ENCODE peak calls at places on chromosomes 12 and 14, in ten cellular contexts. T is colonic mucosa, Y is left ventricle myocardium inferior, W is pancreas, C is breast epithelium, K is foreskin keratinocyte, V is PC-3, E is A549, N is hepatocyte, A is psoas muscle. Z is an unnamed sample.

GRCh38 chr12:117718559-117718958 is 250.2 kb downstream of the KSR2 start:
- DNase-seq in T (no peak), N (no peak), A (no peak), K (no peak), W (no peak), V (no peak), E (no peak), Y (no peak), C (no peak), Z (no peak)

GRCh38 chr12:24928131-24928530 is 20.8 kb downstream of the BCAT1 start:
- DNase-seq in N (no peak), E (no peak), W (no peak), T (no peak), V (no peak), K (no peak), A (no peak), Y (no peak), C (no peak), Z (no peak)

GRCh38 chr12:33313476-33313875 is 126.1 kb downstream of the SYT10 start:
- DNase-seq in K (no peak), E (no peak), N (no peak), Y (no peak), V (no peak), C (no peak), T (no peak), W (no peak), A (no peak), Z (no peak)

GRCh38 chr14:26730929-26731618 is 133.2 kb upstream of the NOVA1 start:
- DNase-seq in W (no peak), A (peak), K (no peak), T (peak), Y (no peak), V (peak), C (no peak), N (peak), E (peak), Z (peak)

GRCh38 chr12:5441497-5442236 is 9.8 kb downstream of the NTF3 start:
- DNase-seq in A (no peak), C (no peak), Y (no peak), K (no peak), V (peak), T (no peak), N (no peak), W (peak), E (no peak), Z (no peak)

GRCh38 chr12:100170313-100170858 is 27.7 kb upstream of the BLTP3B start:
- DNase-seq in C (no peak), V (no peak), T (no peak), E (no peak), A (no peak), N (no peak), K (no peak), W (no peak), Y (no peak), Z (no peak)

GRCh38 chr12:15163577-15163976 is 57.6 kb downstream of the RERG start:
- DNase-seq in E (no peak), K (peak), W (no peak), T (no peak), N (no peak), C (no peak), A (no peak), Y (no peak), V (no peak), Z (no peak)

GRCh38 chr12:70920251-70920851 is at the start of gene PTPRR:
- DNase-seq in T (no peak), Y (no peak), K (no peak), V (no peak), A (no peak), E (no peak), N (peak), C (no peak), W (no peak), Z (no peak)

GRCh38 chr14:58426819-58427288 is 477 bp downstream of the TIMM9 start:
- DNase-seq in E (peak), A (peak), T (peak), Y (peak), N (peak), V (no peak), W (peak), C (no peak), K (no peak), Z (peak)

GRCh38 chr14:105409379-105409778 is 10.2 kb upstream of the MTA1 start:
- DNase-seq in C (no peak), Y (no peak), W (no peak), K (no peak), N (no peak), A (no peak), E (no peak), T (no peak), V (no peak), Z (no peak)

GRCh38 chr12:114916531-114916930 is 232.6 kb upstream of the TBX3 start:
- DNase-seq in A (no peak), W (no peak), T (no peak), K (no peak), Y (no peak), E (no peak), V (no peak), C (no peak), N (peak), Z (no peak)

GRCh38 chr12:48105867-48106563 is at the start of gene SENP1:
- DNase-seq in T (peak), A (peak), K (peak), V (peak), Y (peak), C (peak), E (peak), N (peak), W (peak), Z (peak)
- TF ChIP-seq CTCF in T (no peak), A (no peak), K (peak), V (no peak), Y (peak), C (peak), E (no peak), N (no peak), W (peak), Z (no peak)

GRCh38 chr12:104356231-104357115 is 52.9 kb downstream of the EID3 start:
- DNase-seq in E (peak), K (no peak), N (no peak), W (no peak), Y (no peak), C (no peak), A (no peak), T (no peak), V (no peak), Z (no peak)

GRCh38 chr12:104360157-104360556 is 56.6 kb downstream of the EID3 start:
- DNase-seq in N (no peak), A (no peak), W (no peak), K (no peak), T (no peak), V (no peak), Y (no peak), C (no peak), E (peak), Z (no peak)

GRCh38 chr12:104359216-104359615 is 55.7 kb downstream of the EID3 start:
- DNase-seq in Y (no peak), C (no peak), E (peak), W (no peak), V (no peak), K (no peak), A (no peak), N (no peak), T (no peak), Z (no peak)

GRCh38 chr12:104357431-104357952 is 54.0 kb downstream of the EID3 start:
- DNase-seq in Y (no peak), N (no peak), V (peak), K (no peak), T (no peak), W (no peak), C (no peak), A (no peak), E (peak), Z (no peak)

GRCh38 chr12:104358353-104359003 is 54.9 kb downstream of the EID3 start:
- DNase-seq in A (peak), T (peak), C (no peak), E (peak), V (peak), W (peak), N (peak), K (no peak), Y (peak), Z (peak)
- H3K27ac ChIP-seq in A (no peak), T (no peak), C (no peak), E (no peak), V (peak), W (no peak), N (no peak), K (no peak), Y (no peak), Z (no peak)

GRCh38 chr12:3496964-3497363 is 6.0 kb downstream of the PRMT8 start:
- DNase-seq in Y (no peak), E (peak), K (no peak), N (peak), T (no peak), W (peak), C (no peak), V (peak), A (no peak), Z (peak)
- TF ChIP-seq CTCF in Y (no peak), E (no peak), K (peak), N (peak), T (no peak), W (peak), C (no peak), V (peak), A (no peak), Z (no peak)

DNA sequence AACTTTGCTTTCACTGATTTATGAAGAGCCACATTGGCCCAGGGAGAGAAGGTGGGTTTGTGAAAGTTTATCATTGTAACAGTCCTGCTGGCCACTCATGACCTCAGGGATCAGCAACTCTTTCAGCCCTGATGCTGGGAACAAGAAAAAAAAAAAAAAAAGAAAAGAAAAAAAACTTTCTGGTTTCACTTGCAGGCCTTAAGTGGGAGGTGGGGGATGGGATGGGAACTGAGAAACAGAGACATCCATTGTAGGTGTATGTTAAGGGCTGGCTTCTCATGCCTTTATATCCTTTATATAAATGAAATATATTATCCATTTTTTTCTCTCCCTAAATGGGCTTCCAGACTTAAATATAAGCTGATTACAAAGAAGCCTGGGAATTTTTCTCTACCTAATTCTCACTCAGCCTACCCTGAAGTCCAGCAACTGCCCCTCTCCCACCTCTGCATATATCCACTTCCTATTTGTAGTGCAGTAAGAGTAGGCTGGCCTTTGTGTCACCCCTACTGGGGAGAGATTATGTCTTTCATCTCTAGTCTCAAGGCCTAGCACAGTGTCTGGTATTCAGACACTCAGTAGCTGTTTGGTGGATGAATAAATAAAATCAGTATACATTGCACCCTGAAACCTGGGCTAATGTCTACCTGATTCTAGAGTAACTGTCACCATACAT is 187.1 kb downstream of the KICS2 start:
- DNase-seq in V (no peak), C (no peak), W (no peak), K (no peak), Y (no peak), E (no peak), T (no peak), A (no peak), N (no peak), Z (no peak)
- H3K27ac ChIP-seq in V (no peak), C (no peak), W (no peak), K (no peak), Y (no peak), E (no peak), T (no peak), A (no peak), N (no peak), Z (no peak)

DNA sequence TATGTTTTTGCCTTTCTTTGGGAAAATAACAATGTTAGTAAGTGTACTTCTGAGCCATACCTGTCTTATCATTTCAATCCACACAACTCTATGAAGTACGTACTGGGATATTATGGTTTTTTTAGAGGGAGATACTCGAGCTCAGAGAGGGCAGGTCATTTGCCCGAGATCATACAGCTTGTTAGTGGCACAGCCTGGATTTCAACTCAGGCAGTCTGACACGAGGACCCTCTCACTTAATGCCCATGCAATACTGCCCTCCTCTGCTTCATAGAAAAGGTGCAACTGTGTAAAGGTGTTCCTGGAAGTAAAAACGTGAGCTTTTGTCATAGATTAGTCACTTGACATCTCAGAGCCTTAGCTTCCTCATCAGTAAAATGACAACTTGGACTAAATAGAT is 128.0 kb downstream of the NDUFA12 start:
- DNase-seq in Y (no peak), E (peak), W (no peak), V (peak), K (peak), N (peak), A (no peak), C (no peak), T (no peak), Z (peak)
- TF ChIP-seq CTCF in Y (peak), E (peak), W (no peak), V (peak), K (peak), N (peak), A (peak), C (no peak), T (peak), Z (peak)

DNA sequence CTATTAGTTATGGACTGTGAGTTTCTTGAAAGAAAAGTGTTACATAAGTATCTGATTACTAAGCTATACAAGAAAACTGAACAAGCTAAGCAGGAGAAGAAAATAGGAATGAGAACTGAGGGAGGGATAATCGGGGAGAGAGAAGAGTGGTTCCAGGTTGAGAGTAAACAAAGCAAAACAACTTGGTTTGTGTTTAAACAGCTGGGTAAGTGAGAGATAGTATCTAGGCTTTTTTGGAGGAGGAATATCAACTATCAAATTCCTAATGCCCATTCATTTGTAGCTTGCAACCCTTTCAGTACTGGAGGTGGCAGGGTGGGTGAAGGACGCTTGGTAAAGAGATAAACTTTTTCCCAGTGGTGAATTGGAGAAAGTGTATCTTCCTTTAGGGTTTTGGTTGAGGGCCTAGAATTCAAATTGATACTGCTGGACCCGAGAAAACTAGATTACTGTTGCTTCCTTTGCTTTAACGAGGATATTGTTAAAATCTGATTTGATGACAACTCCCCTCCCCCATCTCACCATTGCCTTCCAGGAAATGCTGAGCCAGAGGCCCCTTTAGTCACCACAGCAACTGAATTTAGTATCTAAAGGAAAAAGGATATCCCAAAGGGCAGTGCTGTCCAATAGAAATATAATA is 2.0 kb upstream of the SLC2A3 start:
- DNase-seq in V (no peak), N (no peak), A (no peak), W (no peak), T (no peak), E (peak), C (no peak), K (no peak), Y (no peak), Z (no peak)
- H3K27ac ChIP-seq in V (no peak), N (peak), A (no peak), W (no peak), T (no peak), E (peak), C (peak), K (no peak), Y (peak), Z (no peak)

GRCh38 chr12:131833896-131834641 is 5.9 kb downstream of the MMP17 start:
- DNase-seq in Y (no peak), K (no peak), E (peak), C (no peak), V (peak), W (no peak), T (no peak), A (no peak), N (peak), Z (no peak)
- TF ChIP-seq CTCF in Y (no peak), K (peak), E (peak), C (no peak), V (peak), W (no peak), T (no peak), A (no peak), N (peak), Z (peak)